ENCODE peak calls at places on chromosomes 3 and 15, in five cellular contexts. P is left cardiac atrium, C is fibroblast of the conjunctiva, A is SW 1271, S is A673. D is an unnamed sample.

GRCh38 chr3:24829011-24829581 is 334.4 kb upstream of the THRB start:
- DNase-seq in A (peak), S (peak), C (no peak), P (peak), D (no peak)

GRCh38 chr3:138042043-138042442 is 32.1 kb downstream of the CLDN18 start:
- DNase-seq in S (no peak), C (peak), P (no peak), A (no peak), D (no peak)

GRCh38 chr3:5339967-5340535 is 152.5 kb downstream of the EDEM1 start:
- DNase-seq in C (no peak), A (no peak), P (no peak), S (no peak), D (no peak)

GRCh38 chr3:170802164-170803151 is 67.5 kb downstream of the RPL22L1 start:
- DNase-seq in A (no peak), P (no peak), C (peak), S (peak), D (no peak)

GRCh38 chr3:37772773-37773291 is 88.8 kb upstream of the CTDSPL start:
- DNase-seq in C (no peak), S (no peak), A (no peak), P (no peak), D (no peak)

GRCh38 chr15:101024709-101025108 is 105.6 kb downstream of the LRRK1 start:
- DNase-seq in S (no peak), C (no peak), P (no peak), A (no peak), D (no peak)

GRCh38 chr15:70357453-70357852 is 259.7 kb upstream of the TLE3 start:
- DNase-seq in P (no peak), S (no peak), A (no peak), C (no peak), D (no peak)

GRCh38 chr3:175287361-175287963 is 428.3 kb downstream of the NAALADL2 start:
- DNase-seq in A (no peak), S (no peak), P (no peak), C (no peak), D (no peak)

GRCh38 chr3:167102071-167102470 is 278.0 kb downstream of the ZBBX start:
- DNase-seq in P (no peak), S (peak), A (no peak), C (no peak), D (no peak)

GRCh38 chr3:115624029-115624645 is 827 bp downstream of the GAP43 start:
- DNase-seq in S (peak), A (no peak), C (no peak), P (no peak), D (no peak)

GRCh38 chr15:69758810-69759410 is 306.3 kb downstream of the RPLP1 start:
- DNase-seq in A (peak), P (peak), S (no peak), C (no peak), D (peak)

GRCh38 chr3:104779324-104779723 is 587.4 kb upstream of the ALCAM start:
- DNase-seq in P (no peak), S (no peak), A (no peak), C (no peak), D (no peak)